ENCODE peak calls at places on chromosomes 11 and 22, in nine cellular contexts. Q is endothelial cell of umbilical vein, R is prostate gland, M is colonic mucosa, V is heart right ventricle, F is spleen, Y is tibial nerve, I is fibroblast of lung, L is heart left ventricle. H is an unnamed sample.

GRCh38 chr11:11501546-11502274 is 120.1 kb downstream of the GALNT18 start:
- DNase-seq in Q (no peak), R (no peak), V (no peak), I (no peak), Y (no peak), L (no peak), M (peak), F (no peak), H (no peak)

GRCh38 chr11:93841446-93841845 is 9.0 kb downstream of the VSTM5 start:
- DNase-seq in F (no peak), Y (no peak), R (no peak), I (no peak), Q (no peak), M (no peak), V (no peak), L (no peak), H (no peak)

GRCh38 chr22:45503816-45504702 is 1.4 kb downstream of the FBLN1 start:
- DNase-seq in M (no peak), R (no peak), V (no peak), I (peak), Y (no peak), F (no peak), Q (no peak), L (peak), H (peak)

GRCh38 chr11:12288212-12288933 is 89.0 kb upstream of the PARVA start:
- DNase-seq in I (peak), L (peak), Q (peak), Y (peak), M (peak), V (peak), F (no peak), R (peak), H (peak)

GRCh38 chr22:48746789-48747425 is 1080.8 kb downstream of the BRD1 start:
- DNase-seq in V (no peak), R (peak), Y (no peak), I (no peak), Q (no peak), L (no peak), F (peak), M (no peak), H (no peak)

GRCh38 chr11:45361551-45361950 is 75.4 kb upstream of the SYT13 start:
- DNase-seq in Q (no peak), Y (no peak), F (no peak), V (no peak), R (no peak), I (no peak), L (no peak), M (no peak), H (no peak)

GRCh38 chr11:85835263-85835662 is 19.9 kb upstream of the CCDC83 start:
- DNase-seq in M (no peak), L (no peak), R (no peak), I (no peak), Y (no peak), Q (no peak), F (no peak), V (no peak), H (no peak)

GRCh38 chr22:28978863-28979799 is 82.5 kb downstream of the C22orf31 start:
- DNase-seq in F (no peak), Y (no peak), R (no peak), V (no peak), I (no peak), L (no peak), M (no peak), Q (no peak), H (no peak)

GRCh38 chr11:10072142-10072541 is 221.9 kb downstream of the SBF2 start:
- DNase-seq in Y (no peak), M (no peak), I (peak), V (no peak), R (no peak), Q (no peak), F (no peak), L (no peak), H (no peak)

GRCh38 chr22:22047776-22048175 is 65.2 kb upstream of the TOP3B start:
- DNase-seq in R (no peak), L (no peak), M (no peak), F (no peak), V (no peak), Q (no peak), I (no peak), Y (no peak), H (no peak)

GRCh38 chr11:129457321-129457720 is 81.7 kb downstream of the BARX2 start:
- DNase-seq in R (peak), Q (no peak), I (no peak), V (no peak), M (peak), L (no peak), Y (no peak), F (no peak), H (no peak)

GRCh38 chr11:120210651-120211521 is at the start of gene OAF:
- DNase-seq in R (peak), I (peak), M (peak), F (peak), Y (peak), Q (peak), V (peak), L (peak), H (peak)

GRCh38 chr22:29734853-29735252 is 15.1 kb downstream of the CABP7 start:
- DNase-seq in I (no peak), Q (no peak), V (no peak), M (no peak), L (no peak), Y (no peak), R (no peak), F (no peak), H (no peak)

GRCh38 chr22:30296851-30297250 is 7.5 kb upstream of the CASTOR1 start:
- DNase-seq in R (no peak), F (no peak), M (no peak), Y (no peak), V (no peak), Q (no peak), L (no peak), I (no peak), H (no peak)

DNA sequence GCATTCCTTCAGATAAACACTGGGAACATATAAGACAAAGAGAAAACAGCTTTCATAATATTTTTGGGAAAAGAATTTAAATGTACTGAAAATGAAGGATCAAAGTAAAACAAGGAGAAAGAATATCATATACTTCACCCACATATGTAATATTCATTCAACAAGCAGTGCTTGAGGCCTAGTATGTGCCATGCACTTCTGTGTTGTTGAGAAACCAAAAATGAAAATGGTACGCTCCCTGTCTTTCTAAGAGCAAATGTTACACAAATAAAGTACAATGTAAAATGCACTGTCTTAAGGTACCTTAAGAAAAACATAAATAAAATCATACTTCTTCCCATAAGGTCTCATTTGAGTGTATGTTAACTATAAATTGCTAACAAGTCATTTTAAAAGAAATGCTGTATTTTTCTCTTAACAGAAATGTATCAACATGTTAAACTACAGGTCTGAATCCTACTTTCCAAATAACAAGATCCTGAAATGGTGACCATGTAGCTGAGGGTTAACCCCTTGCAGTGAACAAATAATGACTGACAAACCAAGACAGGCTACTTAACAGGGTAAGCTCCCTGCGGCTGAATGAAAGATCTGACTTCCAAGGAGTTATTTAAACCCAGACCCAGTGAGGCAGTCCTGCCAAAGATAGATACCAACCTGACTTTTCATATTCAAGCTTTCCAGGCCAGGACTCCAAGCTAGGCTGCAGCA is 377.6 kb downstream of the DCDC1 start:
- DNase-seq in I (no peak), L (no peak), Y (no peak), M (no peak), R (no peak), V (no peak), F (no peak), Q (no peak), H (no peak)
- H3K27ac ChIP-seq in I (no peak), L (no peak), Y (no peak), M (no peak), R (no peak), V (no peak), F (no peak), Q (no peak), H (no peak)

GRCh38 chr22:19807161-19807913 is 46.8 kb downstream of the TBX1 start:
- DNase-seq in R (no peak), I (no peak), Y (no peak), F (peak), Q (no peak), L (peak), M (no peak), V (no peak), H (no peak)
- H3K27ac ChIP-seq in R (no peak), I (no peak), Y (no peak), F (no peak), Q (no peak), L (no peak), M (no peak), V (no peak), H (no peak)

DNA sequence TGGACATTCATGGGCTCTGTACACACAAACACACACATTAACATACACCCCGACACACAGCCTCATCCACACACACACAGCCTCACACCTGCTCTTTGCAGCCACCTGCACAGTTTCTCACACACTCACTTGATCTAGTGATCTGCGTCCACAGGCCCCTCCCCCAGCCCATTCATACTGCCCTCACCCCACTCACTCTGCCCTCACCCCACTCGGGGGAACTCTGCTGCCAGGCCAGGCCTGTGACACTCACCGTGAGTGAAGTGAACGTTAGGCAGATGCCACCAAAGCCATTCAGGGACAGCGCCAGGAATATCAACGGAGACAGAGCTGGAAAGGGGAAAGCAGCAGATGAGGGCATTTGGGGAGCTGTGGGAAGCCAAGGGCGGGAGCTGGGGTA is 15.0 kb downstream of the SLC43A1 start:
- DNase-seq in Q (no peak), I (no peak), V (peak), R (no peak), Y (no peak), F (no peak), L (no peak), M (no peak), H (no peak)
- H3K27ac ChIP-seq in Q (no peak), I (no peak), V (peak), R (peak), Y (peak), F (no peak), L (peak), M (no peak), H (no peak)

GRCh38 chr11:126111458-126112116 is 48.9 kb upstream of the CDON start:
- DNase-seq in M (no peak), V (peak), I (no peak), R (no peak), L (peak), Y (no peak), F (peak), Q (no peak), H (no peak)

GRCh38 chr11:126113012-126113411 is 50.3 kb upstream of the CDON start:
- DNase-seq in L (no peak), R (no peak), Q (no peak), Y (no peak), M (no peak), I (no peak), V (no peak), F (peak), H (no peak)

GRCh38 chr11:126113963-126114362 is 51.3 kb upstream of the CDON start:
- DNase-seq in I (no peak), V (no peak), L (no peak), Q (no peak), F (peak), Y (no peak), M (no peak), R (no peak), H (no peak)

GRCh38 chr11:126113515-126113957 is 50.9 kb upstream of the CDON start:
- DNase-seq in R (peak), Q (peak), M (peak), F (peak), Y (peak), L (peak), V (peak), I (peak), H (peak)

GRCh38 chr11:126112547-126112946 is 49.9 kb upstream of the CDON start:
- DNase-seq in I (no peak), V (peak), F (peak), M (no peak), L (no peak), Y (peak), Q (no peak), R (no peak), H (no peak)
- H3K27ac ChIP-seq in I (no peak), V (no peak), F (no peak), M (no peak), L (peak), Y (peak), Q (no peak), R (no peak), H (no peak)

GRCh38 chr11:80116796-80117195 is 676.0 kb upstream of the TENM4 start:
- DNase-seq in Y (no peak), I (no peak), Q (no peak), M (no peak), R (no peak), V (no peak), F (no peak), L (no peak), H (no peak)
- H3K27ac ChIP-seq in Y (no peak), I (no peak), Q (no peak), M (no peak), R (no peak), V (no peak), F (no peak), L (no peak), H (no peak)

GRCh38 chr11:4511267-4511666 is 28.8 kb downstream of the OR52K1 start:
- DNase-seq in M (no peak), L (no peak), I (no peak), Y (no peak), V (no peak), R (no peak), F (no peak), Q (no peak), H (no peak)
- H3K27ac ChIP-seq in M (no peak), L (peak), I (no peak), Y (no peak), V (no peak), R (no peak), F (no peak), Q (no peak), H (no peak)

GRCh38 chr11:96311120-96311568 is 31.9 kb downstream of the MAML2 start:
- DNase-seq in M (peak), I (peak), Y (no peak), V (no peak), Q (peak), F (no peak), R (peak), L (no peak), H (peak)
- H3K27ac ChIP-seq in M (peak), I (peak), Y (peak), V (peak), Q (peak), F (no peak), R (peak), L (no peak), H (peak)

DNA sequence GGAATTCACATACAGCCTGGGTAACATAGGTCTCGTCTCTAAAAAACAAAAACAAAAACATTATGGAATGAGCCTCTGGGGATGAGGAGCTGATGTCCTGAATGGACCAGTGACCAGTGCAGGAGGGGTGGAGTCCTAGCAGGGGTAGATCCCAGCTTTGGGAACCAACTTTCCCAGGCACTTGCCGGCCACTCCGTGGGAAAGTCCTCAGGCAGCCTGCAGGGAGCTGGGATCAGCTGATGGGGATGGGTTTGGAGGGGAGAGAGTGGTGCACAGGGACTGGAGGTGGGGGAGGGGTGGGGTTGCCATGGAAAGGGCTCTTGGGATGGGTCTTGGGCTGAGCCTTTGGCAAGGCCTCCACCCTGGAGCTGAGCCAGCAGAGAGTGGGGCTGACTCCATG is 19.1 kb downstream of the MGAT3 start:
- DNase-seq in M (no peak), F (no peak), V (peak), Q (no peak), R (no peak), L (no peak), Y (no peak), I (no peak), H (no peak)
- H3K27ac ChIP-seq in M (no peak), F (no peak), V (no peak), Q (no peak), R (no peak), L (no peak), Y (peak), I (no peak), H (no peak)